ENCODE peak calls at places on chromosome 16, in seven cellular contexts. T, E, D, U, I, F and H are unnamed samples.

GRCh38 chr16:2737238-2737605 is 15.2 kb upstream of the SRRM2 start:
- DNase-seq in T (no peak), E (no peak), D (no peak), U (no peak), I (no peak), F (no peak), H (no peak)

GRCh38 chr16:51228097-51228659 is 77.1 kb upstream of the SALL1 start:
- DNase-seq in T (no peak), E (no peak), D (no peak), U (no peak), I (no peak), F (no peak), H (no peak)

GRCh38 chr16:56817056-56817455 is 48.0 kb upstream of the SLC12A3 start:
- DNase-seq in T (no peak), E (no peak), D (no peak), U (no peak), I (no peak), F (no peak), H (no peak)

GRCh38 chr16:14364386-14365199 is 265.5 kb downstream of the PARN start:
- DNase-seq in T (peak; percentile 74), E (peak; percentile 80), D (no peak), U (no peak), I (peak; percentile 26), F (no peak), H (peak; percentile 52)

GRCh38 chr16:73000020-73000906 is 47.7 kb downstream of the ZFHX3 start:
- DNase-seq in T (peak; percentile 77), E (peak; percentile 39), D (no peak), U (no peak), I (peak; percentile 71), F (no peak), H (peak; percentile 23)

GRCh38 chr16:2040450-2041105 is 7.1 kb downstream of the NTHL1 start:
- DNase-seq in T (no peak), E (no peak), D (no peak), U (no peak), I (peak; percentile 52), F (no peak), H (peak; percentile 31)

GRCh38 chr16:47358816-47359215 is 102.0 kb downstream of the ITFG1 start:
- DNase-seq in T (no peak), E (no peak), D (no peak), U (no peak), I (peak; percentile 49), F (no peak), H (no peak)

GRCh38 chr16:4386452-4386813 is 14.8 kb downstream of the VASN start:
- DNase-seq in T (no peak), E (peak; percentile 68), D (no peak), U (no peak), I (peak; percentile 76), F (no peak), H (no peak)

GRCh38 chr16:30030841-30031413 is at the start of gene TLCD3B:
- DNase-seq in T (no peak), E (no peak), D (no peak), U (no peak), I (no peak), F (no peak), H (no peak)

GRCh38 chr16:11604783-11605563 is 18.3 kb upstream of the LITAF start:
- DNase-seq in T (no peak), E (no peak), D (no peak), U (no peak), I (peak; percentile 83), F (no peak), H (peak; percentile 28)

GRCh38 chr16:71430744-71431143 is 11.1 kb downstream of the TLE7 start:
- DNase-seq in T (no peak), E (no peak), D (no peak), U (no peak), I (no peak), F (no peak), H (no peak)

GRCh38 chr16:64910351-64910750 is 211.5 kb downstream of the CDH11 start:
- DNase-seq in T (no peak), E (peak; percentile 95), D (no peak), U (no peak), I (peak; percentile 59), F (no peak), H (peak; percentile 99)

GRCh38 chr16:83581082-83581481 is 226.7 kb upstream of the HSBP1 start:
- DNase-seq in T (no peak), E (no peak), D (no peak), U (no peak), I (no peak), F (no peak), H (no peak)

GRCh38 chr16:68490829-68491575 is 42.7 kb upstream of the SMPD3 start:
- DNase-seq in T (peak; percentile 84), E (peak; percentile 18), D (no peak), U (no peak), I (peak; percentile 46), F (no peak), H (no peak)

GRCh38 chr16:76985362-76985761 is 205.6 kb upstream of the MON1B start:
- DNase-seq in T (no peak), E (no peak), D (no peak), U (no peak), I (no peak), F (no peak), H (no peak)

GRCh38 chr16:69417537-69418199 is 6.8 kb upstream of the CYB5B start:
- DNase-seq in T (no peak), E (peak; percentile 37), D (no peak), U (no peak), I (peak; percentile 75), F (no peak), H (no peak)

GRCh38 chr16:84633622-84634021 is 14.7 kb upstream of the KLHL36 start:
- DNase-seq in T (no peak), E (no peak), D (no peak), U (no peak), I (no peak), F (no peak), H (no peak)

GRCh38 chr16:24482681-24483202 is 56.6 kb upstream of the RBBP6 start:
- DNase-seq in T (no peak), E (no peak), D (no peak), U (no peak), I (no peak), F (no peak), H (no peak)

GRCh38 chr16:5062790-5063765 is 2.7 kb downstream of the C16orf89 start:
- DNase-seq in T (no peak), E (no peak), D (no peak), U (no peak), I (no peak), F (no peak), H (no peak)

GRCh38 chr16:11203111-11203623 is 52.8 kb downstream of the SOCS1 start:
- DNase-seq in T (no peak), E (no peak), D (no peak), U (no peak), I (no peak), F (no peak), H (no peak)

GRCh38 chr16:49855822-49856740 is at the start of gene ZNF423:
- DNase-seq in T (no peak), E (no peak), D (no peak), U (no peak), I (no peak), F (no peak), H (no peak)

GRCh38 chr16:87259431-87259830 is 57.8 kb downstream of the C16orf95 start:
- DNase-seq in T (no peak), E (no peak), D (no peak), U (no peak), I (no peak), F (no peak), H (no peak)

GRCh38 chr16:67936124-67936875 is at the start of gene PSMB10:
- DNase-seq in T (peak; percentile 60), E (peak; percentile 65), D (peak; percentile 45), U (peak; percentile 10), I (peak; percentile 80), F (peak; percentile 42), H (no peak)

GRCh38 chr16:89331371-89332109 is 114.0 kb downstream of the ZNF778 start:
- DNase-seq in T (no peak), E (peak; percentile 30), D (no peak), U (no peak), I (peak; percentile 38), F (no peak), H (no peak)

GRCh38 chr16:64791756-64792155 is 330.1 kb downstream of the CDH11 start:
- DNase-seq in T (no peak), E (peak; percentile 13), D (no peak), U (no peak), I (no peak), F (no peak), H (peak; percentile 27)

GRCh38 chr16:52068447-52069074 is 478.4 kb downstream of the TOX3 start:
- DNase-seq in T (peak; percentile 64), E (peak; percentile 25), D (no peak), U (no peak), I (no peak), F (no peak), H (no peak)

GRCh38 chr16:22763655-22764054 is 50.3 kb upstream of the HS3ST2 start:
- DNase-seq in T (no peak), E (no peak), D (no peak), U (no peak), I (no peak), F (no peak), H (no peak)

GRCh38 chr16:57185446-57185944 is 344 bp downstream of the PSME3IP1 start:
- DNase-seq in T (peak; percentile 36), E (peak; percentile 61), D (no peak), U (no peak), I (peak; percentile 86), F (peak; percentile 28), H (no peak)